ENCODE peak calls at places on chromosomes 4 and X, in four cellular contexts. N is SK-N-SH, K is K562, M is HepG2. Z is an unnamed sample.

GRCh38 chrX:40581333-40581910 is 652 bp downstream of the ATP6AP2 start:
- DNase-seq in M (no peak), N (no peak), K (no peak), Z (no peak)

GRCh38 chr4:139599076-139599475 is 43.1 kb upstream of the SETD7 start:
- DNase-seq in M (no peak), K (no peak), N (no peak), Z (no peak)

GRCh38 chr4:29708473-29708872 is 1011.7 kb upstream of the PCDH7 start:
- DNase-seq in K (no peak), M (no peak), N (no peak), Z (no peak)

GRCh38 chrX:2383735-2384134 is 117.0 kb downstream of the DHRSX start:
- DNase-seq in M (no peak), N (no peak), K (no peak), Z (no peak)

GRCh38 chr4:3136454-3136853 is 62.0 kb downstream of the HTT start:
- DNase-seq in K (no peak), N (no peak), M (no peak), Z (no peak)

GRCh38 chrX:22634081-22634480 is 361.4 kb downstream of the CBLL2 start:
- DNase-seq in K (no peak), N (no peak), M (no peak), Z (no peak)

GRCh38 chr4:154711522-154711921 is 32.3 kb upstream of the LRAT start:
- DNase-seq in M (no peak), N (no peak), K (no peak), Z (no peak)

GRCh38 chr4:71261633-71262121 is 77.1 kb upstream of the SLC4A4 start:
- DNase-seq in K (no peak), N (no peak), M (no peak), Z (peak)

GRCh38 chrX:20967725-20968124 is 406.5 kb upstream of the CNKSR2 start:
- DNase-seq in N (no peak), M (peak), K (no peak), Z (no peak)

GRCh38 chrX:44816369-44816768 is 27.5 kb upstream of the DUSP21 start:
- DNase-seq in M (no peak), N (no peak), K (no peak), Z (no peak)

GRCh38 chr4:174256277-174256713 is 27.2 kb downstream of the FBXO8 start:
- DNase-seq in K (no peak), M (no peak), N (no peak), Z (no peak)

GRCh38 chrX:115360220-115360781 is 70.8 kb downstream of the LUZP4 start:
- DNase-seq in M (no peak), N (no peak), K (no peak), Z (no peak)

GRCh38 chr4:13701937-13702446 is 74.5 kb upstream of the BOD1L1 start:
- DNase-seq in K (no peak), N (no peak), M (peak), Z (no peak)

GRCh38 chr4:3663791-3664190 is 102.4 kb upstream of the ADRA2C start:
- DNase-seq in M (no peak), N (no peak), K (no peak), Z (no peak)

GRCh38 chrX:145405012-145405411 is 157.7 kb downstream of the SPANXN1 start:
- DNase-seq in N (peak), M (peak), K (peak), Z (no peak)

GRCh38 chr4:8132400-8132799 is 26.2 kb downstream of the ABLIM2 start:
- DNase-seq in K (no peak), N (no peak), M (no peak), Z (no peak)

GRCh38 chr4:148642907-148643306 is 200.7 kb upstream of the NR3C2 start:
- DNase-seq in N (no peak), K (no peak), M (no peak), Z (no peak)

GRCh38 chr4:15295421-15296162 is 132.2 kb upstream of the C1QTNF7 start:
- DNase-seq in N (peak), K (no peak), M (no peak), Z (no peak)

GRCh38 chrX:111164728-111165127 is 68.7 kb downstream of the PAK3 start:
- DNase-seq in M (no peak), K (no peak), N (peak), Z (no peak)

GRCh38 chrX:43559643-43560042 is 96.5 kb upstream of the MAOA start:
- DNase-seq in K (peak), M (peak), N (peak), Z (no peak)

GRCh38 chr4:156884183-156884582 is 87.4 kb downstream of the PDGFC start:
- DNase-seq in N (no peak), K (no peak), M (no peak), Z (no peak)

GRCh38 chr4:128311659-128312392 is 24.2 kb upstream of the PGRMC2 start:
- DNase-seq in K (no peak), M (no peak), N (no peak), Z (no peak)

GRCh38 chr4:98706200-98706813 is 47.9 kb upstream of the TSPAN5 start:
- DNase-seq in N (no peak), M (no peak), K (no peak), Z (no peak)

GRCh38 chr4:120685756-120686278 is 236.7 kb downstream of the PRDM5 start:
- DNase-seq in M (no peak), N (no peak), K (no peak), Z (no peak)

GRCh38 chr4:5656415-5656814 is 51.9 kb downstream of the EVC2 start:
- DNase-seq in K (no peak), M (no peak), N (no peak), Z (no peak)

GRCh38 chrX:120446503-120446902 is 22.6 kb downstream of the LAMP2 start:
- DNase-seq in K (no peak), N (no peak), M (no peak), Z (no peak)

GRCh38 chr4:169823685-169824084 is 65.9 kb upstream of the HPF1 start:
- DNase-seq in N (no peak), K (no peak), M (peak), Z (no peak)

GRCh38 chrX:28966335-28966734 is 379.1 kb downstream of the IL1RAPL1 start:
- DNase-seq in M (no peak), N (no peak), K (no peak), Z (no peak)

GRCh38 chr4:100086766-100087431 is 103.4 kb downstream of the DDIT4L start:
- DNase-seq in M (no peak), K (no peak), N (no peak), Z (no peak)

GRCh38 chr4:143356493-143356892 is 19.8 kb downstream of the GAB1 start:
- DNase-seq in M (no peak), N (no peak), K (no peak), Z (no peak)

GRCh38 chr4:143357161-143357845 is 20.6 kb downstream of the GAB1 start:
- DNase-seq in M (no peak), K (no peak), N (no peak), Z (no peak)

GRCh38 chr4:143358923-143359694 is 22.4 kb downstream of the GAB1 start:
- DNase-seq in N (no peak), K (no peak), M (no peak), Z (no peak)

GRCh38 chr4:143359794-143360193 is 23.1 kb downstream of the GAB1 start:
- DNase-seq in M (no peak), N (no peak), K (no peak), Z (no peak)

GRCh38 chr4:143358419-143358818 is 21.7 kb downstream of the GAB1 start:
- DNase-seq in N (no peak), K (no peak), M (no peak), Z (no peak)
- H3K27ac ChIP-seq in N (peak), K (no peak), M (no peak), Z (peak)

GRCh38 chrX:82218361-82218760 is 1016.5 kb downstream of the SH3BGRL start:
- DNase-seq in N (peak), M (peak), K (peak), Z (peak)
- TF ChIP-seq FOXM1 in N (no peak), M (no peak), K (no peak), Z (no peak)

DNA sequence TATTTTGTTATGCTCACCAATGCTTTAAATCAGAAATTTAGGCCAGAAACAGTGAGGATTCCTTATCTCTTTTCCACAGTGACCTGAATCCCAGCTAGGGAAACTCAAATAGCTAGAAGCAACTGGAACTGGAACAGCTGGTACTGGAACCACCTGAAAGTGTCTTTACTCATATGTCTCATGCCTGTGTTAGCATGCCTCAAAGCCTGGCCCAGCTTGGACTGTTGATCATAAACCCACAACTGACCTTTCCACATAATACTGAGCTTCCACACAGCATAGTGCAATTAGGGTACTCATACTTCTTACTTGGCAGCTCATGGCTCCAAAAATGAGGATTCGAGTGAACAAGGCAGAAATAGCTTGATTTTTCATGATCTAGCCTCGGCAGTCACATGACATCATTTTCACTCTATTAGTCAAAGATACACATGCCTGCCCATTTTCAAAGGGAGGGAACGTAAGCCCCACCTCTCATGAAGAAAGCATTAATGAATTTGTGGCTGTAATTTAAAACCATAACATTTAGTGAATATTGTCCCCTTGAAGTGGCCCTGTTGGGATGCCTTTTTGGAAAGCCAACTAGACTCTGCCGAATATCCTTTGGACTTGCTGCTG is 80.8 kb upstream of the ACSL1 start:
- DNase-seq in M (no peak), K (no peak), N (no peak), Z (no peak)
- H3K27ac ChIP-seq in M (no peak), K (no peak), N (no peak), Z (no peak)

GRCh38 chrX:142249721-142250120 is 44.6 kb upstream of the MAGEC2 start:
- DNase-seq in K (no peak), N (no peak), M (no peak), Z (no peak)

GRCh38 chrX:142251665-142252064 is 46.6 kb upstream of the MAGEC2 start:
- DNase-seq in M (no peak), K (no peak), N (no peak), Z (no peak)

GRCh38 chrX:142250502-142250901 is 45.4 kb upstream of the MAGEC2 start:
- DNase-seq in N (no peak), K (no peak), M (no peak), Z (no peak)

GRCh38 chrX:142251202-142251601 is 46.1 kb upstream of the MAGEC2 start:
- DNase-seq in M (no peak), K (no peak), N (no peak), Z (no peak)
- TF ChIP-seq FOXM1 in M (no peak), K (no peak), N (no peak), Z (no peak)

DNA sequence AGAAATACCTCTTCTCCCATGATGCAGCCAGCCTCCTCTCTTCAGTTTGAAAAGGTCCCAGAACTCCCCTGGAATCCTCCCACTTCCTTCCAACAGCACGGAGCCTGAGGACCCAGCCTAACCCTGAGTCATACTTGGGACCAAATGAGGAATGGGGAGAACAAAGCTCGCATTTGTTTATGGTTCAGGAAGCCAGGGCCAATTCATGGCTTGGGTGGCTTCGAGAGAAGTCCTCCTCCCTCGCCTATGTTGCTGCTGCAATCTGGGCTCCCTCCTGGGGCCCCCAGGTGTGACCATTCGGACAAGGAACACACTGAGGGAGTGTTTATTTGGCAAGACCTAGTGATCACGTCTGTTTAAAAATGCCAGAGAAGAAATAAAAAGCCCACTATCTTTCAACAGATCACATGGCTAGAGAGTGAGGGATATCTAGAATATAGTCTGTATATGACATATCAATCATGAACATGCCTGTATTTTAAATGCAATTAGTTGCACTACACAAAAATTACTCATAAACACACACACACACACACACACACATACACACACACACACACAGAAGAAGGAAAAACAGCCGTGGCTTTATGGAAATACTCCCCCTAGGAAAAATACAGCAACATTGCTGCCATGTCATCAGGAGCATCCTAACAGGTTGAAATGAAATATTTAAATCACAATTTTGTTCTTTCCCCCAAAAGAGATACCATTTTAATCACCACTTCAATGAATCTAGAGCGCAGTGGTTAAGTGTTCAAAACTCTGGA is 155.7 kb upstream of the MAP3K15 start:
- DNase-seq in K (no peak), M (peak), N (peak), Z (no peak)
- H3K27ac ChIP-seq in K (no peak), M (peak), N (peak), Z (no peak)